ENCODE peak calls at places on chromosomes 1 and 21, in seven cellular contexts. P is HTR-8/SVneo; N is dorsolateral prefrontal cortex; E is transverse colon; M is T follicular helper cell; I is foreskin keratinocyte; Q is activated T-helper 1 cell treated with anti-CD3 and anti-CD28 coated beads, Interleukin-12 subunit alpha, Interleukin-12 subunit beta, Interleukin-2, Interleukin-4 antibody, amounts not matched to agents 30 ng/mL and 10 ng/mL and 1 ng/mL, durations not matched to agents 14 hours and 24 hours and 36 hours. X is an unnamed sample.

GRCh38 chr1:243819438-243819839 is 30.6 kb downstream of the AKT3 start:
- DNase-seq in P (no peak), N (no peak), E (no peak), M (no peak), I (no peak), Q (no peak), X (no peak)

GRCh38 chr1:11028018-11028417 is 15.6 kb downstream of the TARDBP start:
- DNase-seq in P (no peak), N (no peak), E (no peak), M (no peak), I (no peak), Q (no peak), X (no peak)

GRCh38 chr1:11337536-11338350 is 64.7 kb downstream of the UBIAD1 start:
- DNase-seq in P (peak; percentile 25), N (no peak), E (peak; percentile 40), M (peak; percentile 55), I (no peak), Q (peak; percentile 38), X (peak; percentile 73)

GRCh38 chr1:186420311-186420710 is 40.6 kb downstream of the PDC start:
- DNase-seq in P (no peak), N (no peak), E (no peak), M (no peak), I (no peak), Q (no peak), X (no peak)

GRCh38 chr1:50700226-50701020 is 259.6 kb downstream of the FAF1 start:
- DNase-seq in P (no peak), N (no peak), E (no peak), M (no peak), I (no peak), Q (no peak), X (no peak)

GRCh38 chr1:1353389-1354151 is 4.4 kb upstream of the DVL1 start:
- DNase-seq in P (no peak), N (no peak), E (no peak), M (no peak), I (no peak), Q (no peak), X (no peak)

GRCh38 chr1:35452086-35452485 is 105.1 kb downstream of the KIAA0319L start:
- DNase-seq in P (no peak), N (no peak), E (peak; percentile 29), M (no peak), I (no peak), Q (no peak), X (no peak)

GRCh38 chr1:31755197-31755611 is 8.9 kb downstream of the ADGRB2 start:
- DNase-seq in P (peak; percentile 41), N (no peak), E (no peak), M (no peak), I (peak; percentile 36), Q (no peak), X (no peak)

GRCh38 chr1:100584761-100585745 is 47.1 kb downstream of the GPR88 start:
- DNase-seq in P (no peak), N (no peak), E (no peak), M (no peak), I (no peak), Q (no peak), X (no peak)

GRCh38 chr1:42210421-42211133 is 46.0 kb upstream of the GUCA2A start:
- DNase-seq in P (no peak), N (no peak), E (no peak), M (no peak), I (no peak), Q (no peak), X (no peak)

GRCh38 chr1:205073511-205073910 is 10.7 kb downstream of the TMEM81 start:
- DNase-seq in P (no peak), N (no peak), E (no peak), M (no peak), I (peak; percentile 3), Q (no peak), X (no peak)

GRCh38 chr1:200362421-200362820 is 47.4 kb downstream of the ZNF281 start:
- DNase-seq in P (no peak), N (peak; percentile 35), E (no peak), M (no peak), I (no peak), Q (no peak), X (no peak)

GRCh38 chr1:199551967-199552565 is 475.4 kb upstream of the NR5A2 start:
- DNase-seq in P (peak; percentile 34), N (peak; percentile 17), E (peak; percentile 14), M (no peak), I (peak; percentile 33), Q (no peak), X (no peak)

GRCh38 chr1:101382135-101382534 is 145.3 kb downstream of the S1PR1 start:
- DNase-seq in P (no peak), N (no peak), E (no peak), M (no peak), I (no peak), Q (no peak), X (no peak)

GRCh38 chr21:39613029-39613934 is 542 bp downstream of the B3GALT5 start:
- DNase-seq in P (no peak), N (no peak), E (no peak), M (no peak), I (no peak), Q (no peak), X (no peak)

GRCh38 chr1:40820911-40821693 is 37.5 kb downstream of the KCNQ4 start:
- DNase-seq in P (no peak), N (peak; percentile 54), E (no peak), M (no peak), I (no peak), Q (no peak), X (no peak)

GRCh38 chr1:35574655-35575400 is 1.7 kb downstream of the TFAP2E start:
- DNase-seq in P (no peak), N (no peak), E (no peak), M (no peak), I (no peak), Q (no peak), X (no peak)

GRCh38 chr1:219066631-219067349 is 106.9 kb upstream of the LYPLAL1 start:
- DNase-seq in P (peak; percentile 41), N (no peak), E (no peak), M (no peak), I (peak; percentile 57), Q (no peak), X (no peak)

GRCh38 chr1:206896261-206896660 is 982 bp upstream of the IL24 start:
- DNase-seq in P (no peak), N (no peak), E (no peak), M (no peak), I (peak; percentile 61), Q (no peak), X (no peak)

GRCh38 chr1:7299329-7299799 is 471.7 kb upstream of the VAMP3 start:
- DNase-seq in P (peak; percentile 75), N (peak; percentile 78), E (peak; percentile 54), M (no peak), I (peak; percentile 68), Q (no peak), X (no peak)